ENCODE peak calls at places on chromosomes 7 and 10, in nine cellular contexts. P is CD4-positive, alpha-beta T cell; X is NB4; D is fibroblast of lung; S is dorsolateral prefrontal cortex; F is kidney; Z is RWPE1; Q is left ventricle myocardium inferior; K is breast epithelium. C is an unnamed sample.

GRCh38 chr10:20457656-20458055 is 439.5 kb downstream of the NEBL start:
- DNase-seq in P (no peak), X (no peak), D (no peak), S (no peak), F (no peak), Z (no peak), Q (no peak), K (no peak), C (no peak)

GRCh38 chr7:2953588-2954407 is 89.9 kb downstream of the CARD11 start:
- DNase-seq in P (no peak), X (peak; percentile 41), D (no peak), S (peak; percentile 37), F (no peak), Z (no peak), Q (no peak), K (peak; percentile 10), C (peak; percentile 11)

GRCh38 chr7:17289074-17289665 is 9.3 kb upstream of the AHR start:
- DNase-seq in P (no peak), X (no peak), D (peak; percentile 65), S (no peak), F (no peak), Z (no peak), Q (no peak), K (no peak), C (no peak)

GRCh38 chr7:39413866-39414668 is 152.1 kb upstream of the YAE1 start:
- DNase-seq in P (peak; percentile 22), X (peak; percentile 77), D (peak; percentile 37), S (peak; percentile 61), F (peak; percentile 76), Z (peak; percentile 23), Q (peak; percentile 34), K (no peak), C (peak; percentile 35)

GRCh38 chr10:104317195-104318095 is 20.8 kb downstream of the ITPRIP start:
- DNase-seq in P (no peak), X (no peak), D (peak; percentile 87), S (no peak), F (peak; percentile 45), Z (no peak), Q (no peak), K (no peak), C (no peak)

GRCh38 chr10:29702288-29703164 is 67.8 kb upstream of the SVIL start:
- DNase-seq in P (no peak), X (peak; percentile 17), D (peak; percentile 51), S (no peak), F (no peak), Z (no peak), Q (no peak), K (no peak), C (no peak)

GRCh38 chr10:14569274-14570060 is 205.2 kb downstream of the FAM107B start:
- DNase-seq in P (peak; percentile 37), X (no peak), D (no peak), S (no peak), F (no peak), Z (no peak), Q (no peak), K (no peak), C (no peak)

GRCh38 chr10:34413214-34413613 is 401.9 kb downstream of the PARD3 start:
- DNase-seq in P (no peak), X (no peak), D (no peak), S (no peak), F (no peak), Z (no peak), Q (no peak), K (no peak), C (no peak)

GRCh38 chr10:23293145-23293724 is 51.4 kb downstream of the C10orf67 start:
- DNase-seq in P (no peak), X (peak; percentile 50), D (peak; percentile 31), S (no peak), F (no peak), Z (peak; percentile 38), Q (no peak), K (no peak), C (no peak)

GRCh38 chr10:69406302-69406811 is 10.4 kb downstream of the TACR2 start:
- DNase-seq in P (no peak), X (no peak), D (no peak), S (no peak), F (peak; percentile 90), Z (no peak), Q (peak; percentile 72), K (no peak), C (no peak)

GRCh38 chr10:24891823-24892222 is 60.6 kb downstream of the PRTFDC1 start:
- DNase-seq in P (no peak), X (no peak), D (peak; percentile 82), S (no peak), F (no peak), Z (no peak), Q (no peak), K (no peak), C (no peak)

GRCh38 chr10:79053481-79054202 is 15.1 kb upstream of the ZMIZ1 start:
- DNase-seq in P (no peak), X (no peak), D (no peak), S (peak; percentile 15), F (peak; percentile 44), Z (no peak), Q (peak; percentile 2), K (peak; percentile 12), C (no peak)

GRCh38 chr10:79051766-79052165 is 17.0 kb upstream of the ZMIZ1 start:
- DNase-seq in P (no peak), X (no peak), D (no peak), S (peak; percentile 20), F (peak; percentile 64), Z (no peak), Q (peak; percentile 2), K (no peak), C (no peak)

GRCh38 chr10:79053081-79053434 is 15.7 kb upstream of the ZMIZ1 start:
- DNase-seq in P (no peak), X (no peak), D (no peak), S (peak; percentile 28), F (peak; percentile 23), Z (no peak), Q (no peak), K (peak; percentile 42), C (no peak)

GRCh38 chr10:79050896-79051555 is 17.7 kb upstream of the ZMIZ1 start:
- DNase-seq in P (no peak), X (no peak), D (no peak), S (peak; percentile 20), F (peak; percentile 49), Z (no peak), Q (peak; percentile 4), K (peak; percentile 27), C (no peak)

DNA sequence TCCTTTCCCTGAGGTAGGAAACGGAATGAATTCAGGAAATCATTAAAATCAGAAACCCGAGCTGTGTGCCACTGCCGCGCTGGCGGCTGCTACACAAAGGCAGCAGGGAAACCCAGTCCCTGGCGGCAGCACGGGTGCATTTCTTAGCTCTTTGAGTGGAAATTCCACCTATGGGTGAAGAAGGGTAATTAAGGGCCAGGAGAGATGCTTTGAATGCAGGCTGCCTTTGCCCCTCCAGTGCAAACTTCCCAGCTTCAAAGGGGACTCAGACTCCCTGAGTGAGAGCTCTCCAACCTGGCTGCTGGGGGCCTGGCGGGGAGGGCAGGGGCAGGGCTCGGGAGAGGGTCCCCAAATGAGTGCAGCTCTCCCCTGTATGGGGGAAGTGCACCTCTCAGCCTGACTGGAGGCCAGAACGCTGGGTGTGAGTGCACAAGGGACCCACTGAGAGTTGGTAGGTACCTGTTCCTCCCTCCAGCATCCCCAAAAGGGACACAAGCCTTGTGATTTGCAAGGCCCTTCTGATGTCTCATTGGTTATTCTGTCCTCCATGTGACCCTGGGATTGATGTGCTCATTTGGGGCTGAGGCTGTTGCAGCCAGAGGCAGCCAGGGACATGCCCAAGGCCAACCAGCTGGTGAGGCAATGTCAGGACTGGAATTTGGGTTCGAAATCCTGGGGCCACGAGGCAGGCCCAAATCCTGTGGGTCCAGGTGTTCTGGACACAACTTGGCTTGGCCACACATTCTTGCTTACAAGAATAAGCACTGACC is 16.3 kb upstream of the ZMIZ1 start:
- DNase-seq in P (no peak), X (no peak), D (no peak), S (peak; percentile 39), F (peak; percentile 70), Z (no peak), Q (peak; percentile 4), K (peak; percentile 43), C (no peak)
- TF ChIP-seq CTCF in P (peak; percentile 59), X (no peak), D (no peak), S (no peak), F (peak; percentile 34), Z (no peak), Q (no peak), K (peak; percentile 31), C (peak; percentile 63)

GRCh38 chr7:151292850-151293249 is 44.4 kb upstream of the SMARCD3 start:
- DNase-seq in P (no peak), X (no peak), D (no peak), S (no peak), F (no peak), Z (no peak), Q (no peak), K (no peak), C (no peak)

GRCh38 chr7:151286148-151286547 is 37.7 kb upstream of the SMARCD3 start:
- DNase-seq in P (no peak), X (no peak), D (no peak), S (no peak), F (no peak), Z (no peak), Q (no peak), K (no peak), C (no peak)

GRCh38 chr7:151290355-151290760 is 41.9 kb upstream of the SMARCD3 start:
- DNase-seq in P (no peak), X (peak; percentile 29), D (no peak), S (no peak), F (no peak), Z (no peak), Q (no peak), K (no peak), C (no peak)

GRCh38 chr7:151291206-151291605 is 42.7 kb upstream of the SMARCD3 start:
- DNase-seq in P (no peak), X (no peak), D (no peak), S (no peak), F (no peak), Z (no peak), Q (no peak), K (no peak), C (no peak)

GRCh38 chr7:151289891-151290290 is 41.4 kb upstream of the SMARCD3 start:
- DNase-seq in P (no peak), X (peak; percentile 52), D (no peak), S (no peak), F (no peak), Z (no peak), Q (no peak), K (no peak), C (no peak)
- TF ChIP-seq CTCF in P (no peak), X (no peak), D (no peak), S (no peak), F (no peak), Z (no peak), Q (no peak), K (no peak), C (no peak)

DNA sequence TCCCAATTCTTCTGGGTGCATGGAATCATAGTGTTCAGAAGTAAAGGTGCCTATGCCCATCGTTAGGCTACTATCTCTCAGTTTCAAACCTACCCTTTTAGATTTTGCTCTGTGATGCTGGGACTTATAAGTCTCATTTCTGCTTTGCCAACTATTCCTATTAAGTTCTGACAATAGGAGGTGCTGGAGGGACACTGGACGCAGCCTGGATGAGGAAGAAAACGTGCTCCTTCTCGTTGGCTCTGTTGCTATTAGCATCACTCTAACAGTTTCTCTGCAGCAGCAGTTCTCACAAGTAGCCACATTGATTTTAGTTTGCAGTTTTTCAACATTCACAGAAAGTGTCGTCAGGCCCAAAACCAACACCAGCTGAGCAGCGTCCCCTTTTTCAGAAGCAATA is 72.4 kb downstream of the ABCC2 start:
- DNase-seq in P (no peak), X (peak; percentile 62), D (peak; percentile 87), S (no peak), F (no peak), Z (no peak), Q (no peak), K (no peak), C (no peak)
- TF ChIP-seq CTCF in P (no peak), X (peak; percentile 16), D (peak; percentile 64), S (no peak), F (peak; percentile 19), Z (no peak), Q (peak; percentile 62), K (peak; percentile 29), C (no peak)

GRCh38 chr10:91758303-91759146 is 39.7 kb upstream of the TNKS2 start:
- DNase-seq in P (no peak), X (peak; percentile 78), D (peak; percentile 86), S (no peak), F (no peak), Z (peak; percentile 52), Q (no peak), K (no peak), C (no peak)
- TF ChIP-seq CTCF in P (peak; percentile 77), X (peak; percentile 54), D (peak; percentile 42), S (no peak), F (peak; percentile 52), Z (peak; percentile 73), Q (peak; percentile 70), K (peak; percentile 57), C (no peak)